ENCODE peak calls at places on chromosome 20, in seven cellular contexts. One of them, this sample, is unnamed.
A peak's percentile ranks its signal among the peaks of the same experiment; 100 is the strongest.

GRCh38 chr20:45363611-45364492 is 896 bp downstream of the SYS1 start:
- DNase-seq in A549: no peak
- DNase-seq in K562: no peak
- DNase-seq in IMR-90: no peak
- DNase-seq in HepG2: no peak
- DNase-seq in SK-N-SH: no peak
- DNase-seq in HCT116: no peak
- DNase-seq in this sample: no peak

GRCh38 chr20:50243610-50244351 is 53.2 kb downstream of the CEBPB start:
- DNase-seq in A549: no peak
- DNase-seq in K562: no peak
- DNase-seq in IMR-90: no peak
- DNase-seq in HepG2: no peak
- DNase-seq in SK-N-SH: no peak
- DNase-seq in HCT116: no peak
- DNase-seq in this sample: no peak

GRCh38 chr20:36875702-36876472 is at the start of gene TLDC2:
- DNase-seq in A549: no peak
- DNase-seq in K562: no peak
- DNase-seq in IMR-90: no peak
- DNase-seq in HepG2: peak; percentile 86
- DNase-seq in SK-N-SH: no peak
- DNase-seq in HCT116: no peak
- DNase-seq in this sample: no peak

GRCh38 chr20:33724439-33725094 is 4.5 kb upstream of the PXMP4 start:
- DNase-seq in A549: no peak
- DNase-seq in K562: no peak
- DNase-seq in IMR-90: no peak
- DNase-seq in HepG2: peak; percentile 91
- DNase-seq in SK-N-SH: no peak
- DNase-seq in HCT116: no peak
- DNase-seq in this sample: no peak

GRCh38 chr20:55094353-55094861 is 619.0 kb downstream of the DOK5 start:
- DNase-seq in A549: no peak
- DNase-seq in K562: peak; percentile 55
- DNase-seq in IMR-90: no peak
- DNase-seq in HepG2: no peak
- DNase-seq in SK-N-SH: no peak
- DNase-seq in HCT116: no peak
- DNase-seq in this sample: no peak

GRCh38 chr20:41145821-41146620 is 8.7 kb downstream of the PLCG1 start:
- DNase-seq in A549: no peak
- DNase-seq in K562: no peak
- DNase-seq in IMR-90: no peak
- DNase-seq in HepG2: no peak
- DNase-seq in SK-N-SH: no peak
- DNase-seq in HCT116: no peak
- DNase-seq in this sample: no peak

GRCh38 chr20:10696650-10697049 is 22.9 kb upstream of the JAG1 start:
- DNase-seq in A549: no peak
- DNase-seq in K562: peak; percentile 18
- DNase-seq in IMR-90: no peak
- DNase-seq in HepG2: peak; percentile 34
- DNase-seq in SK-N-SH: no peak
- DNase-seq in HCT116: no peak
- DNase-seq in this sample: peak; percentile 87

GRCh38 chr20:14707026-14707680 is 369.7 kb upstream of the FLRT3 start:
- DNase-seq in A549: no peak
- DNase-seq in K562: no peak
- DNase-seq in IMR-90: no peak
- DNase-seq in HepG2: no peak
- DNase-seq in SK-N-SH: no peak
- DNase-seq in HCT116: no peak
- DNase-seq in this sample: no peak

GRCh38 chr20:64064145-64064698 is 1.2 kb downstream of the TCEA2 start:
- DNase-seq in A549: peak; percentile 49
- DNase-seq in K562: no peak
- DNase-seq in IMR-90: peak; percentile 32
- DNase-seq in HepG2: no peak
- DNase-seq in SK-N-SH: no peak
- DNase-seq in HCT116: peak; percentile 22
- DNase-seq in this sample: no peak

GRCh38 chr20:40438161-40438835 is 250.7 kb downstream of the MAFB start:
- DNase-seq in A549: no peak
- DNase-seq in K562: no peak
- DNase-seq in IMR-90: no peak
- DNase-seq in HepG2: no peak
- DNase-seq in SK-N-SH: no peak
- DNase-seq in HCT116: no peak
- DNase-seq in this sample: no peak

GRCh38 chr20:33034901-33035492 is 3.5 kb downstream of the BPIFB6 start:
- DNase-seq in A549: no peak
- DNase-seq in K562: no peak
- DNase-seq in IMR-90: no peak
- DNase-seq in HepG2: no peak
- DNase-seq in SK-N-SH: no peak
- DNase-seq in HCT116: no peak
- DNase-seq in this sample: no peak

GRCh38 chr20:61045876-61046585 is 206.0 kb upstream of the CDH4 start:
- DNase-seq in A549: no peak
- DNase-seq in K562: no peak
- DNase-seq in IMR-90: no peak
- DNase-seq in HepG2: no peak
- DNase-seq in SK-N-SH: no peak
- DNase-seq in HCT116: no peak
- DNase-seq in this sample: no peak

GRCh38 chr20:33503564-33503963 is 13.7 kb downstream of the CBFA2T2 start:
- DNase-seq in A549: no peak
- DNase-seq in K562: no peak
- DNase-seq in IMR-90: no peak
- DNase-seq in HepG2: no peak
- DNase-seq in SK-N-SH: no peak
- DNase-seq in HCT116: no peak
- DNase-seq in this sample: no peak

GRCh38 chr20:41352106-41352505 is 11.5 kb downstream of the LPIN3 start:
- DNase-seq in A549: peak; percentile 22
- DNase-seq in K562: peak; percentile 39
- DNase-seq in IMR-90: no peak
- DNase-seq in HepG2: no peak
- DNase-seq in SK-N-SH: no peak
- DNase-seq in HCT116: no peak
- DNase-seq in this sample: no peak

GRCh38 chr20:59515013-59515905 is 89.1 kb upstream of the PHACTR3 start:
- DNase-seq in A549: peak; percentile 68
- DNase-seq in K562: peak; percentile 68
- DNase-seq in IMR-90: peak; percentile 38
- DNase-seq in HepG2: peak; percentile 73
- DNase-seq in SK-N-SH: peak; percentile 89
- DNase-seq in HCT116: peak; percentile 47
- DNase-seq in this sample: peak; percentile 95

GRCh38 chr20:36575066-36575743 is 1.8 kb downstream of the TGIF2 start:
- DNase-seq in A549: peak; percentile 35
- DNase-seq in K562: peak; percentile 57
- DNase-seq in IMR-90: peak; percentile 54
- DNase-seq in HepG2: peak; percentile 73
- DNase-seq in SK-N-SH: peak; percentile 81
- DNase-seq in HCT116: no peak
- DNase-seq in this sample: no peak

GRCh38 chr20:30487947-30488926 is 769.2 kb upstream of the DEFB115 start:
- DNase-seq in A549: no peak
- DNase-seq in K562: no peak
- DNase-seq in IMR-90: no peak
- DNase-seq in HepG2: no peak
- DNase-seq in SK-N-SH: no peak
- DNase-seq in HCT116: no peak
- DNase-seq in this sample: no peak
- TF ChIP-seq RAD21 in A549: no peak
- TF ChIP-seq RAD21 in K562: no peak
- TF ChIP-seq RAD21 in IMR-90: no peak
- TF ChIP-seq RAD21 in HepG2: no peak
- TF ChIP-seq RAD21 in SK-N-SH: no peak
- TF ChIP-seq RAD21 in HCT116: no peak
- TF ChIP-seq RAD21 in this sample: no peak

GRCh38 chr20:17024513-17025105 is 202.2 kb upstream of the PCSK2 start:
- DNase-seq in A549: peak; percentile 26
- DNase-seq in K562: no peak
- DNase-seq in IMR-90: peak; percentile 79
- DNase-seq in HepG2: peak; percentile 84
- DNase-seq in SK-N-SH: no peak
- DNase-seq in HCT116: peak; percentile 42
- DNase-seq in this sample: no peak

GRCh38 chr20:17021481-17021880 is 205.4 kb upstream of the PCSK2 start:
- DNase-seq in A549: no peak
- DNase-seq in K562: no peak
- DNase-seq in IMR-90: no peak
- DNase-seq in HepG2: no peak
- DNase-seq in SK-N-SH: no peak
- DNase-seq in HCT116: no peak
- DNase-seq in this sample: no peak

GRCh38 chr20:17026346-17026745 is 200.5 kb upstream of the PCSK2 start:
- DNase-seq in A549: no peak
- DNase-seq in K562: no peak
- DNase-seq in IMR-90: peak; percentile 43
- DNase-seq in HepG2: no peak
- DNase-seq in SK-N-SH: no peak
- DNase-seq in HCT116: no peak
- DNase-seq in this sample: no peak

GRCh38 chr20:17023036-17023435 is 203.8 kb upstream of the PCSK2 start:
- DNase-seq in A549: no peak
- DNase-seq in K562: no peak
- DNase-seq in IMR-90: no peak
- DNase-seq in HepG2: no peak
- DNase-seq in SK-N-SH: no peak
- DNase-seq in HCT116: no peak
- DNase-seq in this sample: no peak

GRCh38 chr20:17023811-17024210 is 203.0 kb upstream of the PCSK2 start:
- DNase-seq in A549: no peak
- DNase-seq in K562: no peak
- DNase-seq in IMR-90: peak; percentile 28
- DNase-seq in HepG2: no peak
- DNase-seq in SK-N-SH: no peak
- DNase-seq in HCT116: no peak
- DNase-seq in this sample: peak; percentile 66
- TF ChIP-seq RAD21 in A549: no peak
- TF ChIP-seq RAD21 in K562: no peak
- TF ChIP-seq RAD21 in IMR-90: no peak
- TF ChIP-seq RAD21 in HepG2: no peak
- TF ChIP-seq RAD21 in SK-N-SH: no peak
- TF ChIP-seq RAD21 in HCT116: no peak
- TF ChIP-seq RAD21 in this sample: no peak

DNA sequence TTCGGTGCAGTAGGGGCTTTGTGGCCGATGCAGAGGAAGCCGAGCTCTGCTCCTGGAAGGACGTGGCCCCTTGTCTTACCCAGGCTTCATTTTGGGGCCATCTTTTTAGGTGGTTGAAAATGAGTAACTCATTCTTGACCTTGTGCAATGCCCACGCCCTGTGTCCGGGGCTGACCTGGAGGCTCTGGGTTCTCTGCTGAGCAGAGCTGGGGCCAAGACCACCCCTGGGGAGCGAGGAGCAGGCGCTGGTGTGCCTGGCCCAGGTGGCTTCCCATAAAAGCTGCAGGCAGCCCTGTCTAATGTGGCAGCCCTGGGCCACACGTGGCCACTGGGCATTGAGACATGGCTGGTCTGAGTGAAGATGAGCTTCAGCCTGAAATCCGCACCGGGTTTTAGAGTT is 25.7 kb downstream of the NTSR1 start:
- DNase-seq in A549: no peak
- DNase-seq in K562: no peak
- DNase-seq in IMR-90: no peak
- DNase-seq in HepG2: no peak
- DNase-seq in SK-N-SH: no peak
- DNase-seq in HCT116: no peak
- DNase-seq in this sample: no peak
- TF ChIP-seq RAD21 in A549: no peak
- TF ChIP-seq RAD21 in K562: no peak
- TF ChIP-seq RAD21 in IMR-90: no peak
- TF ChIP-seq RAD21 in HepG2: no peak
- TF ChIP-seq RAD21 in SK-N-SH: no peak
- TF ChIP-seq RAD21 in HCT116: no peak
- TF ChIP-seq RAD21 in this sample: no peak

GRCh38 chr20:47206962-47207641 is 149.4 kb downstream of the ZMYND8 start:
- DNase-seq in A549: no peak
- DNase-seq in K562: no peak
- DNase-seq in IMR-90: no peak
- DNase-seq in HepG2: no peak
- DNase-seq in SK-N-SH: no peak
- DNase-seq in HCT116: no peak
- DNase-seq in this sample: no peak

GRCh38 chr20:47204746-47205122 is 151.8 kb downstream of the ZMYND8 start:
- DNase-seq in A549: no peak
- DNase-seq in K562: no peak
- DNase-seq in IMR-90: no peak
- DNase-seq in HepG2: no peak
- DNase-seq in SK-N-SH: no peak
- DNase-seq in HCT116: peak; percentile 28
- DNase-seq in this sample: no peak

GRCh38 chr20:47205577-47206123 is 150.8 kb downstream of the ZMYND8 start:
- DNase-seq in A549: peak; percentile 74
- DNase-seq in K562: peak; percentile 67
- DNase-seq in IMR-90: peak; percentile 79
- DNase-seq in HepG2: peak; percentile 78
- DNase-seq in SK-N-SH: peak; percentile 78
- DNase-seq in HCT116: peak; percentile 77
- DNase-seq in this sample: no peak

GRCh38 chr20:47202765-47203667 is 153.5 kb downstream of the ZMYND8 start:
- DNase-seq in A549: no peak
- DNase-seq in K562: no peak
- DNase-seq in IMR-90: no peak
- DNase-seq in HepG2: peak; percentile 89
- DNase-seq in SK-N-SH: no peak
- DNase-seq in HCT116: no peak
- DNase-seq in this sample: no peak

GRCh38 chr20:47204008-47204745 is 152.3 kb downstream of the ZMYND8 start:
- DNase-seq in A549: peak; percentile 54
- DNase-seq in K562: no peak
- DNase-seq in IMR-90: peak; percentile 87
- DNase-seq in HepG2: no peak
- DNase-seq in SK-N-SH: no peak
- DNase-seq in HCT116: peak; percentile 92
- DNase-seq in this sample: no peak
- TF ChIP-seq RAD21 in A549: no peak
- TF ChIP-seq RAD21 in K562: no peak
- TF ChIP-seq RAD21 in IMR-90: no peak
- TF ChIP-seq RAD21 in HepG2: no peak
- TF ChIP-seq RAD21 in SK-N-SH: no peak
- TF ChIP-seq RAD21 in HCT116: peak; percentile 22
- TF ChIP-seq RAD21 in this sample: no peak

DNA sequence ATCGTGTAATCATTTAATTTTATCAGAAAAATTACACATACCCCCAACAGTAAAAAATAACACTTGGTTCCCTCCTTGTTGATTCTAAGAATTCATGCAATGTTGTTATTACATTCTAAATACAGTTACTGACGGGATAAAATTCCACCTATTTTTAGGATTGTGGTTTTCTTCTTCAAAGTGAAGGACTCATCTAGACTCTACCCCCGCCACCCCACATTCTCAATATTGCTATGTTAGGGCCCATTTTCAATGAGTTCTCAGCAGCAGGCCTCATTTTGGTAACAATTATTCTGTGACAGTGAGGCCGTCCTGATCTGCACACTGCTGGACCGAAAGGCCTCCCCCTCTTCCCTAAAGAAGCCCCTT is 43.5 kb downstream of the PREX1 start:
- DNase-seq in A549: no peak
- DNase-seq in K562: no peak
- DNase-seq in IMR-90: no peak
- DNase-seq in HepG2: no peak
- DNase-seq in SK-N-SH: no peak
- DNase-seq in HCT116: no peak
- DNase-seq in this sample: no peak
- TF ChIP-seq RAD21 in A549: no peak
- TF ChIP-seq RAD21 in K562: no peak
- TF ChIP-seq RAD21 in IMR-90: no peak
- TF ChIP-seq RAD21 in HepG2: no peak
- TF ChIP-seq RAD21 in SK-N-SH: no peak
- TF ChIP-seq RAD21 in HCT116: no peak
- TF ChIP-seq RAD21 in this sample: no peak

This sample was measured in H1.